ENCODE peak calls at places on chromosomes 3 and 15, in ten cellular contexts. K, J, O, I, T, C, E, N, L and R are unnamed samples.

GRCh38 chr3:187941135-187941847 is 196.0 kb upstream of the BCL6 start:
- DNase-seq in K (no peak), J (no peak), O (no peak), I (no peak), T (no peak), C (no peak), E (no peak), N (no peak), L (no peak), R (no peak)

GRCh38 chr15:34366271-34367043 is 539 bp downstream of the LPCAT4 start:
- DNase-seq in K (no peak), J (no peak), O (peak), I (no peak), T (peak), C (no peak), E (peak), N (peak), L (peak), R (no peak)

GRCh38 chr3:16728762-16729745 is 123.8 kb upstream of the DAZL start:
- DNase-seq in K (no peak), J (no peak), O (no peak), I (no peak), T (no peak), C (no peak), E (no peak), N (no peak), L (no peak), R (no peak)

GRCh38 chr15:65285291-65286068 is 1.2 kb downstream of the PARP16 start:
- DNase-seq in K (no peak), J (no peak), O (peak), I (no peak), T (no peak), C (no peak), E (no peak), N (no peak), L (no peak), R (no peak)

GRCh38 chr3:24579008-24579407 is 84.4 kb upstream of the THRB start:
- DNase-seq in K (no peak), J (no peak), O (no peak), I (no peak), T (no peak), C (no peak), E (no peak), N (no peak), L (no peak), R (no peak)

GRCh38 chr15:90039996-90040395 is 38.9 kb downstream of the ZNF710 start:
- DNase-seq in K (no peak), J (no peak), O (peak), I (no peak), T (no peak), C (no peak), E (no peak), N (no peak), L (no peak), R (no peak)

GRCh38 chr3:34683851-34684250 is 885.4 kb downstream of the PDCD6IP start:
- DNase-seq in K (no peak), J (peak), O (peak), I (peak), T (no peak), C (no peak), E (peak), N (peak), L (peak), R (no peak)

GRCh38 chr3:137294139-137294538 is 336.4 kb downstream of the IL20RB start:
- DNase-seq in K (no peak), J (no peak), O (no peak), I (no peak), T (no peak), C (no peak), E (no peak), N (no peak), L (no peak), R (no peak)